ENCODE peak calls at places on chromosomes 7 and 10, in ten cellular contexts. One of them, this sample, is unnamed.

GRCh38 chr7:16431646-16432424 is 10.5 kb upstream of the CRPPA start:
- DNase-seq in GM12878: no peak
- DNase-seq in hepatocyte: peak
- DNase-seq in stomach: peak
- DNase-seq in AG04450: no peak
- DNase-seq in A549: peak
- DNase-seq in MM.1S: peak
- DNase-seq in CD8-positive, alpha-beta T cell: peak
- DNase-seq in mammary epithelial cell: peak
- DNase-seq in upper lobe of right lung: no peak
- DNase-seq in this sample: peak

GRCh38 chr7:11709240-11709639 is 122.8 kb downstream of the THSD7A start:
- DNase-seq in GM12878: no peak
- DNase-seq in hepatocyte: no peak
- DNase-seq in stomach: no peak
- DNase-seq in AG04450: no peak
- DNase-seq in A549: no peak
- DNase-seq in MM.1S: no peak
- DNase-seq in CD8-positive, alpha-beta T cell: no peak
- DNase-seq in mammary epithelial cell: no peak
- DNase-seq in upper lobe of right lung: no peak
- DNase-seq in this sample: no peak

GRCh38 chr10:600876-601275 is 88.6 kb downstream of the DIP2C start:
- DNase-seq in GM12878: no peak
- DNase-seq in hepatocyte: no peak
- DNase-seq in stomach: peak
- DNase-seq in AG04450: no peak
- DNase-seq in A549: no peak
- DNase-seq in MM.1S: no peak
- DNase-seq in CD8-positive, alpha-beta T cell: no peak
- DNase-seq in mammary epithelial cell: no peak
- DNase-seq in upper lobe of right lung: peak
- DNase-seq in this sample: no peak

GRCh38 chr10:65843203-65843602 is 1082.6 kb upstream of the LRRTM3 start:
- DNase-seq in GM12878: no peak
- DNase-seq in hepatocyte: no peak
- DNase-seq in stomach: no peak
- DNase-seq in AG04450: no peak
- DNase-seq in A549: no peak
- DNase-seq in MM.1S: no peak
- DNase-seq in CD8-positive, alpha-beta T cell: no peak
- DNase-seq in mammary epithelial cell: no peak
- DNase-seq in upper lobe of right lung: no peak
- DNase-seq in this sample: no peak

GRCh38 chr7:83850037-83850619 is 201.2 kb upstream of the SEMA3E start:
- DNase-seq in GM12878: no peak
- DNase-seq in hepatocyte: no peak
- DNase-seq in stomach: no peak
- DNase-seq in AG04450: no peak
- DNase-seq in A549: no peak
- DNase-seq in MM.1S: no peak
- DNase-seq in CD8-positive, alpha-beta T cell: no peak
- DNase-seq in mammary epithelial cell: no peak
- DNase-seq in upper lobe of right lung: no peak
- DNase-seq in this sample: no peak

GRCh38 chr10:116429288-116429977 is 1.8 kb downstream of the PNLIPRP3 start:
- DNase-seq in GM12878: no peak
- DNase-seq in hepatocyte: no peak
- DNase-seq in stomach: no peak
- DNase-seq in AG04450: no peak
- DNase-seq in A549: no peak
- DNase-seq in MM.1S: no peak
- DNase-seq in CD8-positive, alpha-beta T cell: no peak
- DNase-seq in mammary epithelial cell: peak
- DNase-seq in upper lobe of right lung: no peak
- DNase-seq in this sample: no peak

GRCh38 chr7:139043823-139044812 is 8.3 kb upstream of the ZC3HAV1L start:
- DNase-seq in GM12878: no peak
- DNase-seq in hepatocyte: no peak
- DNase-seq in stomach: peak
- DNase-seq in AG04450: peak
- DNase-seq in A549: no peak
- DNase-seq in MM.1S: no peak
- DNase-seq in CD8-positive, alpha-beta T cell: peak
- DNase-seq in mammary epithelial cell: peak
- DNase-seq in upper lobe of right lung: no peak
- DNase-seq in this sample: no peak

GRCh38 chr10:120727001-120727400 is 124.2 kb upstream of the WDR11 start:
- DNase-seq in GM12878: no peak
- DNase-seq in hepatocyte: no peak
- DNase-seq in stomach: no peak
- DNase-seq in AG04450: no peak
- DNase-seq in A549: no peak
- DNase-seq in MM.1S: no peak
- DNase-seq in CD8-positive, alpha-beta T cell: no peak
- DNase-seq in mammary epithelial cell: no peak
- DNase-seq in upper lobe of right lung: no peak
- DNase-seq in this sample: no peak

GRCh38 chr7:150801242-150801945 is 825 bp downstream of the TMEM176A start:
- DNase-seq in GM12878: no peak
- DNase-seq in hepatocyte: no peak
- DNase-seq in stomach: no peak
- DNase-seq in AG04450: no peak
- DNase-seq in A549: no peak
- DNase-seq in MM.1S: no peak
- DNase-seq in CD8-positive, alpha-beta T cell: no peak
- DNase-seq in mammary epithelial cell: no peak
- DNase-seq in upper lobe of right lung: no peak
- DNase-seq in this sample: peak

GRCh38 chr7:107742678-107743566 is 1.0 kb upstream of the CBLL1 start:
- DNase-seq in GM12878: peak
- DNase-seq in hepatocyte: peak
- DNase-seq in stomach: peak
- DNase-seq in AG04450: no peak
- DNase-seq in A549: peak
- DNase-seq in MM.1S: no peak
- DNase-seq in CD8-positive, alpha-beta T cell: peak
- DNase-seq in mammary epithelial cell: no peak
- DNase-seq in upper lobe of right lung: peak
- DNase-seq in this sample: no peak

GRCh38 chr7:28419717-28420116 is 7.4 kb downstream of the CREB5 start:
- DNase-seq in GM12878: no peak
- DNase-seq in hepatocyte: no peak
- DNase-seq in stomach: no peak
- DNase-seq in AG04450: peak
- DNase-seq in A549: no peak
- DNase-seq in MM.1S: no peak
- DNase-seq in CD8-positive, alpha-beta T cell: no peak
- DNase-seq in mammary epithelial cell: peak
- DNase-seq in upper lobe of right lung: no peak
- DNase-seq in this sample: no peak

GRCh38 chr10:118983263-118983662 is 46.3 kb upstream of the NANOS1 start:
- DNase-seq in GM12878: peak
- DNase-seq in hepatocyte: no peak
- DNase-seq in stomach: peak
- DNase-seq in AG04450: no peak
- DNase-seq in A549: no peak
- DNase-seq in MM.1S: peak
- DNase-seq in CD8-positive, alpha-beta T cell: no peak
- DNase-seq in mammary epithelial cell: no peak
- DNase-seq in upper lobe of right lung: no peak
- DNase-seq in this sample: no peak

GRCh38 chr7:69847921-69848612 is 249.8 kb downstream of the AUTS2 start:
- DNase-seq in GM12878: no peak
- DNase-seq in hepatocyte: no peak
- DNase-seq in stomach: no peak
- DNase-seq in AG04450: no peak
- DNase-seq in A549: no peak
- DNase-seq in MM.1S: no peak
- DNase-seq in CD8-positive, alpha-beta T cell: no peak
- DNase-seq in mammary epithelial cell: no peak
- DNase-seq in upper lobe of right lung: no peak
- DNase-seq in this sample: no peak

GRCh38 chr10:94630017-94630688 is 53.4 kb upstream of the CYP2C18 start:
- DNase-seq in GM12878: no peak
- DNase-seq in hepatocyte: peak
- DNase-seq in stomach: no peak
- DNase-seq in AG04450: peak
- DNase-seq in A549: peak
- DNase-seq in MM.1S: peak
- DNase-seq in CD8-positive, alpha-beta T cell: no peak
- DNase-seq in mammary epithelial cell: peak
- DNase-seq in upper lobe of right lung: no peak
- DNase-seq in this sample: peak

GRCh38 chr7:93366816-93367215 is 134.7 kb downstream of the VPS50 start:
- DNase-seq in GM12878: no peak
- DNase-seq in hepatocyte: no peak
- DNase-seq in stomach: no peak
- DNase-seq in AG04450: no peak
- DNase-seq in A549: no peak
- DNase-seq in MM.1S: peak
- DNase-seq in CD8-positive, alpha-beta T cell: no peak
- DNase-seq in mammary epithelial cell: no peak
- DNase-seq in upper lobe of right lung: no peak
- DNase-seq in this sample: no peak

GRCh38 chr7:134527979-134528371 is 608 bp downstream of the AKR1B10 start:
- DNase-seq in GM12878: no peak
- DNase-seq in hepatocyte: peak
- DNase-seq in stomach: no peak
- DNase-seq in AG04450: peak
- DNase-seq in A549: no peak
- DNase-seq in MM.1S: no peak
- DNase-seq in CD8-positive, alpha-beta T cell: no peak
- DNase-seq in mammary epithelial cell: peak
- DNase-seq in upper lobe of right lung: no peak
- DNase-seq in this sample: no peak

GRCh38 chr7:64557601-64558322 is 5.1 kb downstream of the ZNF680 start:
- DNase-seq in GM12878: no peak
- DNase-seq in hepatocyte: no peak
- DNase-seq in stomach: no peak
- DNase-seq in AG04450: no peak
- DNase-seq in A549: no peak
- DNase-seq in MM.1S: no peak
- DNase-seq in CD8-positive, alpha-beta T cell: no peak
- DNase-seq in mammary epithelial cell: no peak
- DNase-seq in upper lobe of right lung: no peak
- DNase-seq in this sample: no peak
- TF ChIP-seq CTCF in GM12878: no peak
- TF ChIP-seq CTCF in hepatocyte: no peak
- TF ChIP-seq CTCF in stomach: no peak
- TF ChIP-seq CTCF in AG04450: no peak
- TF ChIP-seq CTCF in A549: no peak
- TF ChIP-seq CTCF in MM.1S: no peak
- TF ChIP-seq CTCF in CD8-positive, alpha-beta T cell: no peak
- TF ChIP-seq CTCF in mammary epithelial cell: no peak
- TF ChIP-seq CTCF in upper lobe of right lung: no peak
- TF ChIP-seq CTCF in this sample: no peak

GRCh38 chr7:127252736-127253288 is at the start of gene GRM8:
- DNase-seq in GM12878: no peak
- DNase-seq in hepatocyte: peak
- DNase-seq in stomach: peak
- DNase-seq in AG04450: no peak
- DNase-seq in A549: peak
- DNase-seq in MM.1S: peak
- DNase-seq in CD8-positive, alpha-beta T cell: peak
- DNase-seq in mammary epithelial cell: peak
- DNase-seq in upper lobe of right lung: peak
- DNase-seq in this sample: peak
- TF ChIP-seq CTCF in GM12878: no peak
- TF ChIP-seq CTCF in hepatocyte: no peak
- TF ChIP-seq CTCF in stomach: no peak
- TF ChIP-seq CTCF in AG04450: no peak
- TF ChIP-seq CTCF in A549: no peak
- TF ChIP-seq CTCF in MM.1S: no peak
- TF ChIP-seq CTCF in CD8-positive, alpha-beta T cell: no peak
- TF ChIP-seq CTCF in mammary epithelial cell: no peak
- TF ChIP-seq CTCF in upper lobe of right lung: no peak
- TF ChIP-seq CTCF in this sample: no peak

GRCh38 chr10:5305374-5305773 is 59.4 kb upstream of the UCN3 start:
- DNase-seq in GM12878: no peak
- DNase-seq in hepatocyte: no peak
- DNase-seq in stomach: no peak
- DNase-seq in AG04450: no peak
- DNase-seq in A549: no peak
- DNase-seq in MM.1S: no peak
- DNase-seq in CD8-positive, alpha-beta T cell: no peak
- DNase-seq in mammary epithelial cell: no peak
- DNase-seq in upper lobe of right lung: no peak
- DNase-seq in this sample: no peak
- TF ChIP-seq CTCF in GM12878: no peak
- TF ChIP-seq CTCF in hepatocyte: no peak
- TF ChIP-seq CTCF in stomach: no peak
- TF ChIP-seq CTCF in AG04450: no peak
- TF ChIP-seq CTCF in A549: no peak
- TF ChIP-seq CTCF in MM.1S: no peak
- TF ChIP-seq CTCF in CD8-positive, alpha-beta T cell: no peak
- TF ChIP-seq CTCF in mammary epithelial cell: no peak
- TF ChIP-seq CTCF in upper lobe of right lung: no peak
- TF ChIP-seq CTCF in this sample: no peak

GRCh38 chr10:117967149-117967548 is 79.6 kb downstream of the RAB11FIP2 start:
- DNase-seq in GM12878: no peak
- DNase-seq in hepatocyte: no peak
- DNase-seq in stomach: no peak
- DNase-seq in AG04450: no peak
- DNase-seq in A549: no peak
- DNase-seq in MM.1S: no peak
- DNase-seq in CD8-positive, alpha-beta T cell: no peak
- DNase-seq in mammary epithelial cell: no peak
- DNase-seq in upper lobe of right lung: no peak
- DNase-seq in this sample: no peak

GRCh38 chr10:117970962-117971361 is 75.8 kb downstream of the RAB11FIP2 start:
- DNase-seq in GM12878: no peak
- DNase-seq in hepatocyte: no peak
- DNase-seq in stomach: no peak
- DNase-seq in AG04450: no peak
- DNase-seq in A549: no peak
- DNase-seq in MM.1S: no peak
- DNase-seq in CD8-positive, alpha-beta T cell: no peak
- DNase-seq in mammary epithelial cell: no peak
- DNase-seq in upper lobe of right lung: no peak
- DNase-seq in this sample: no peak

GRCh38 chr10:117969592-117969991 is 77.1 kb downstream of the RAB11FIP2 start:
- DNase-seq in GM12878: no peak
- DNase-seq in hepatocyte: no peak
- DNase-seq in stomach: no peak
- DNase-seq in AG04450: no peak
- DNase-seq in A549: no peak
- DNase-seq in MM.1S: no peak
- DNase-seq in CD8-positive, alpha-beta T cell: no peak
- DNase-seq in mammary epithelial cell: no peak
- DNase-seq in upper lobe of right lung: no peak
- DNase-seq in this sample: no peak

GRCh38 chr10:117968354-117969182 is 78.2 kb downstream of the RAB11FIP2 start:
- DNase-seq in GM12878: no peak
- DNase-seq in hepatocyte: peak
- DNase-seq in stomach: no peak
- DNase-seq in AG04450: no peak
- DNase-seq in A549: no peak
- DNase-seq in MM.1S: no peak
- DNase-seq in CD8-positive, alpha-beta T cell: no peak
- DNase-seq in mammary epithelial cell: no peak
- DNase-seq in upper lobe of right lung: no peak
- DNase-seq in this sample: no peak

GRCh38 chr10:117972168-117972822 is 74.4 kb downstream of the RAB11FIP2 start:
- DNase-seq in GM12878: no peak
- DNase-seq in hepatocyte: no peak
- DNase-seq in stomach: no peak
- DNase-seq in AG04450: no peak
- DNase-seq in A549: no peak
- DNase-seq in MM.1S: no peak
- DNase-seq in CD8-positive, alpha-beta T cell: no peak
- DNase-seq in mammary epithelial cell: no peak
- DNase-seq in upper lobe of right lung: no peak
- DNase-seq in this sample: no peak
- TF ChIP-seq CTCF in GM12878: no peak
- TF ChIP-seq CTCF in hepatocyte: no peak
- TF ChIP-seq CTCF in stomach: no peak
- TF ChIP-seq CTCF in AG04450: no peak
- TF ChIP-seq CTCF in A549: no peak
- TF ChIP-seq CTCF in MM.1S: no peak
- TF ChIP-seq CTCF in CD8-positive, alpha-beta T cell: no peak
- TF ChIP-seq CTCF in mammary epithelial cell: no peak
- TF ChIP-seq CTCF in upper lobe of right lung: no peak
- TF ChIP-seq CTCF in this sample: no peak